ENCODE peak calls at places on chromosome 11, in nine cellular contexts. J, K, A, T, L, G, H, N and E are unnamed samples.

GRCh38 chr11:131204984-131205383 is 165.4 kb upstream of the NTM start:
- DNase-seq in J (no peak), K (no peak), A (no peak), T (no peak), L (no peak), G (no peak), H (no peak), N (no peak), E (no peak)

GRCh38 chr11:62142921-62143320 is 19.1 kb downstream of the INCENP start:
- DNase-seq in J (no peak), K (no peak), A (no peak), T (no peak), L (no peak), G (no peak), H (no peak), N (no peak), E (no peak)

GRCh38 chr11:12139144-12139881 is 28.9 kb downstream of the MICAL2 start:
- DNase-seq in J (no peak), K (no peak), A (peak; percentile 82), T (peak; percentile 94), L (no peak), G (no peak), H (no peak), N (peak; percentile 90), E (no peak)

GRCh38 chr11:84828616-84829015 is 798.5 kb downstream of the DLG2 start:
- DNase-seq in J (no peak), K (no peak), A (no peak), T (no peak), L (no peak), G (no peak), H (no peak), N (no peak), E (no peak)

GRCh38 chr11:122853971-122854446 is 15.7 kb downstream of the CRTAM start:
- DNase-seq in J (peak; percentile 75), K (peak; percentile 64), A (peak; percentile 73), T (peak; percentile 84), L (peak; percentile 72), G (no peak), H (peak; percentile 18), N (peak; percentile 91), E (no peak)

GRCh38 chr11:78290293-78291176 is 101.8 kb downstream of the USP35 start:
- DNase-seq in J (no peak), K (peak; percentile 24), A (peak; percentile 97), T (peak; percentile 58), L (peak; percentile 42), G (no peak), H (no peak), N (peak; percentile 70), E (peak; percentile 13)

GRCh38 chr11:72828081-72828567 is 13.9 kb downstream of the ATG16L2 start:
- DNase-seq in J (no peak), K (no peak), A (peak; percentile 67), T (peak; percentile 44), L (no peak), G (peak; percentile 25), H (no peak), N (no peak), E (no peak)

GRCh38 chr11:20559523-20560300 is 39.7 kb upstream of the SLC6A5 start:
- DNase-seq in J (no peak), K (peak; percentile 72), A (no peak), T (no peak), L (no peak), G (no peak), H (no peak), N (no peak), E (no peak)

GRCh38 chr11:12079726-12080556 is 30.4 kb upstream of the MICAL2 start:
- DNase-seq in J (peak; percentile 88), K (peak; percentile 99), A (peak; percentile 98), T (peak; percentile 99), L (no peak), G (no peak), H (no peak), N (peak; percentile 97), E (peak; percentile 95)

GRCh38 chr11:81098471-81098870 is 1635.2 kb downstream of the FAM181B start:
- DNase-seq in J (no peak), K (no peak), A (no peak), T (no peak), L (no peak), G (no peak), H (no peak), N (no peak), E (no peak)

GRCh38 chr11:36312593-36312990 is 16.5 kb downstream of the PRR5L start:
- DNase-seq in J (peak; percentile 87), K (peak; percentile 75), A (peak; percentile 93), T (peak; percentile 86), L (no peak), G (no peak), H (no peak), N (no peak), E (no peak)

GRCh38 chr11:30586251-30587144 is at the start of gene MPPED2:
- DNase-seq in J (no peak), K (no peak), A (no peak), T (no peak), L (no peak), G (peak; percentile 62), H (no peak), N (peak; percentile 2), E (no peak)